ENCODE peak calls at places on chromosomes 3 and 15, in five cellular contexts. A is PC-3, E is cardiac muscle cell, M is GM23338, I is body of pancreas. R is an unnamed sample. For H3K4me1, the result is how much of the 10 kb centered on the place peaks cover.

GRCh38 chr3:148758303-148758884 is 60.7 kb downstream of the AGTR1 start:
- DNase-seq in E (no peak), I (no peak), M (no peak), A (no peak), R (no peak)

GRCh38 chr3:194870394-194871110 is 184.9 kb downstream of the FAM43A start:
- DNase-seq in M (no peak), A (peak), E (peak), I (no peak), R (peak)

GRCh38 chr3:120985242-120985641 is 77.2 kb downstream of the STXBP5L start:
- DNase-seq in M (no peak), E (no peak), I (no peak), A (no peak), R (no peak)

GRCh38 chr3:163547045-163547692 is 1531.1 kb downstream of the SI start:
- DNase-seq in E (no peak), A (no peak), M (no peak), I (no peak), R (no peak)

GRCh38 chr3:45595364-45596154 is 1.0 kb downstream of the LIMD1 start:
- DNase-seq in I (no peak), A (peak), E (no peak), M (no peak), R (peak)

GRCh38 chr3:76656531-76657070 is 383.3 kb upstream of the ROBO2 start:
- DNase-seq in I (no peak), M (no peak), A (no peak), E (no peak), R (no peak)

GRCh38 chr3:10707089-10707983 is 108.7 kb upstream of the SLC6A11 start:
- DNase-seq in M (peak), A (no peak), I (no peak), E (peak), R (no peak)

GRCh38 chr3:6351752-6352151 is 509.2 kb upstream of the GRM7 start:
- DNase-seq in A (no peak), M (no peak), E (peak), I (no peak), R (no peak)

GRCh38 chr3:50588759-50589433 is 19.6 kb downstream of the HEMK1 start:
- DNase-seq in E (no peak), I (no peak), M (no peak), A (no peak), R (no peak)

GRCh38 chr3:66106788-66107187 is 68.1 kb upstream of the MAGI1 start:
- DNase-seq in A (no peak), E (no peak), M (no peak), I (no peak), R (no peak)

GRCh38 chr3:171556574-171557145 is 96.5 kb upstream of the TNIK start:
- DNase-seq in E (peak), I (peak), M (peak), A (peak), R (no peak)

GRCh38 chr3:108180214-108180613 is 42.0 kb downstream of the IFT57 start:
- DNase-seq in I (no peak), E (no peak), A (peak), M (no peak), R (no peak)

GRCh38 chr3:9590282-9590791 is 36.7 kb upstream of the LHFPL4 start:
- DNase-seq in I (no peak), A (no peak), M (no peak), E (no peak), R (no peak)

GRCh38 chr15:76105911-76106310 is 46.1 kb downstream of the TMEM266 start:
- DNase-seq in M (no peak), E (no peak), A (no peak), I (no peak), R (no peak)

GRCh38 chr3:184993394-184993793 is 159.5 kb downstream of the C3orf70 start:
- DNase-seq in I (no peak), A (no peak), M (no peak), E (no peak), R (no peak)

GRCh38 chr3:102733811-102734574 is 299.2 kb downstream of the ZPLD1 start:
- DNase-seq in M (peak), A (peak), E (no peak), I (no peak), R (no peak)

GRCh38 chr15:70091649-70092461 is 5.9 kb downstream of the TLE3 start:
- DNase-seq in M (no peak), E (no peak), A (peak), I (no peak), R (peak)

GRCh38 chr3:152458725-152459515 is 190.2 kb downstream of the MBNL1 start:
- DNase-seq in A (no peak), E (no peak), M (no peak), I (no peak), R (no peak)

GRCh38 chr3:179666436-179667035 is 13.7 kb downstream of the USP13 start:
- DNase-seq in E (peak), A (no peak), M (peak), I (peak), R (peak)

GRCh38 chr3:129556890-129557736 is 14.1 kb downstream of the H1-8 start:
- DNase-seq in E (no peak), I (no peak), A (no peak), M (no peak), R (no peak)

GRCh38 chr3:117687096-117687495 is 977.5 kb downstream of the TUSC7 start:
- DNase-seq in E (no peak), M (no peak), I (no peak), A (no peak), R (no peak)

GRCh38 chr15:70258369-70259029 is 160.8 kb upstream of the TLE3 start:
- DNase-seq in M (no peak), I (peak), E (no peak), A (no peak), R (no peak)

GRCh38 chr3:17798000-17798399 is 55.6 kb upstream of the TBC1D5 start:
- DNase-seq in I (no peak), E (no peak), M (peak), A (no peak), R (no peak)

GRCh38 chr3:53941174-53941573 is 49.5 kb upstream of the SELENOK start:
- DNase-seq in A (peak), I (no peak), E (no peak), M (no peak), R (no peak)

GRCh38 chr3:115165701-115166100 is 18.6 kb upstream of the ZBTB20 start:
- DNase-seq in A (no peak), M (no peak), E (no peak), I (no peak), R (no peak)

GRCh38 chr3:10986592-10986991 is 6.0 kb upstream of the SLC6A1 start:
- DNase-seq in A (no peak), E (peak), M (no peak), I (no peak), R (no peak)

GRCh38 chr3:15148614-15149013 is 49.7 kb upstream of the RBSN start:
- DNase-seq in E (peak), A (peak), I (peak), M (peak), R (no peak)

GRCh38 chr3:39977058-39977794 is 167.8 kb downstream of the MYRIP start:
- DNase-seq in E (no peak), M (no peak), A (no peak), I (no peak), R (peak)

GRCh38 chr15:31489801-31490646 is 163.4 kb downstream of the KLF13 start:
- DNase-seq in E (peak), M (peak), A (peak), I (peak), R (peak)

GRCh38 chr15:94524565-94524964 is 293.2 kb downstream of the MCTP2 start:
- DNase-seq in A (no peak), E (no peak), M (no peak), I (no peak), R (no peak)

GRCh38 chr3:134483195-134483890 is 2.4 kb downstream of the ANAPC13 start:
- DNase-seq in E (no peak), A (peak), M (no peak), I (no peak), R (no peak)

GRCh38 chr3:161208931-161209330 is 12.2 kb upstream of the NMD3 start:
- DNase-seq in A (peak), E (no peak), I (no peak), M (peak), R (no peak)

GRCh38 chr3:129973853-129974252 is 667 bp upstream of the TRH start:
- DNase-seq in I (no peak), A (no peak), M (no peak), E (no peak), R (no peak)

GRCh38 chr3:52024765-52025452 is 29.2 kb upstream of the RPL29 start:
- DNase-seq in I (no peak), E (no peak), M (no peak), A (no peak), R (no peak)

GRCh38 chr15:59996498-59997041 is 7.5 kb upstream of the FOXB1 start:
- DNase-seq in E (no peak), M (peak), A (no peak), I (no peak), R (no peak)
- H3K4me1 ChIP-seq in E (under half), M (under half), A (under half), I (under half), R (under half)

DNA sequence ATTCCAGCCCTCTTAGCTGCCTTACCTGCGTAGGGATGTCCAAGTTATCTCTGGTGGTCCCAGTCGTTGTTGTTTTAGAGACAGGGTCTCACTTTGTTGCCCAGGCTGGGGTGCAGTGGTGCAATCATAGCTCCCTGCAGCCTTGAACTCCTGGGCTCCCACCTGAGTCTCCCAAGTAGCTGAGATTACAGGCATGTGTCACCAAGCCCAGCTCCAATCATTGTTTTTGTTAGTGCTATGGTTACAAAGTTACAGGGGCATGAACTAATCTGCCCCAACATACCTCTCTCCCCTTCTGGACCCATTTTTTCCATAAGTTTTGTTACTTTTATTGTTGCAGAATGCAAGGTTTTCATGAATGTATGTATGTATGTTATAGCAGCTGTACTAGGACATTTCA is 54.7 kb downstream of the CTDSPL2 start:
- DNase-seq in I (no peak), E (no peak), A (no peak), M (no peak), R (no peak)
- TF ChIP-seq CTCF in I (no peak), E (no peak), A (no peak), M (no peak), R (no peak)

GRCh38 chr3:20047341-20047779 is 7.1 kb downstream of the KAT2B start:
- DNase-seq in M (no peak), E (no peak), I (no peak), A (peak), R (no peak)
- H3K4me1 ChIP-seq in M (under half), E (under half), I (under half), A (under half), R (under half)

GRCh38 chr15:74988007-74988800 is 7.2 kb upstream of the SCAMP5 start:
- DNase-seq in M (peak), I (peak), A (peak), E (peak), R (no peak)
- TF ChIP-seq CTCF in M (peak), I (peak), A (peak), E (peak), R (no peak)

DNA sequence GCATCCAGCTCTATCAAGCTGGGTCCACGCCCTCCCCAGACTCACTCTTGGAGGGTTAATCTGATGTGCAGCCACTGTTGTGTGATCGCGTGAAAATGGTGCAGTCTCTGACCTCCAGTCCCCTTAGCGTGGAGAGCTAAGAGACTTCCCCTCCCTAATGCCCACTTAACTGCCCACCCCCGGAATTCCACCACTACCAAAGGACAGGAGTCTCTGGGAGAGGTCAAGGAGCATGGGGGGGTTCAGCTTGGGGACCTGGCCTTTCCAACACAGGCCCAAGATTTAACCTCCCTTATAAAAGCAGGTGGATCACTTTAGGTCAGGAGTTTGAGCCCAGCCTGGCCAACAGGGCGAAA is 48.8 kb downstream of the CCDC12 start:
- DNase-seq in M (no peak), E (no peak), I (no peak), A (no peak), R (no peak)
- H3K4me1 ChIP-seq in M (under half), E (under half), I (half or more), A (under half), R (under half)